ENCODE peak calls at places on chromosomes 3 and 15, in five cellular contexts. One of them, this sample, is unnamed.

GRCh38 chr15:74511583-74511982 is 29.4 kb upstream of the ARID3B start:
- DNase-seq in IMR-90: no peak
- DNase-seq in K562: no peak
- DNase-seq in GM12878: no peak
- DNase-seq in SK-N-SH: no peak
- DNase-seq in this sample: no peak

GRCh38 chr3:151864423-151865101 is 8.9 kb upstream of the SUCNR1 start:
- DNase-seq in IMR-90: peak
- DNase-seq in K562: no peak
- DNase-seq in GM12878: no peak
- DNase-seq in SK-N-SH: no peak
- DNase-seq in this sample: no peak

GRCh38 chr15:65305144-65305758 is 774 bp downstream of the RNU5B-1 start:
- DNase-seq in IMR-90: no peak
- DNase-seq in K562: peak
- DNase-seq in GM12878: no peak
- DNase-seq in SK-N-SH: peak
- DNase-seq in this sample: no peak

GRCh38 chr15:29031502-29032228 is 145.9 kb downstream of the APBA2 start:
- DNase-seq in IMR-90: no peak
- DNase-seq in K562: no peak
- DNase-seq in GM12878: no peak
- DNase-seq in SK-N-SH: no peak
- DNase-seq in this sample: no peak

GRCh38 chr15:89085289-89085906 is 2.9 kb upstream of the ABHD2 start:
- DNase-seq in IMR-90: no peak
- DNase-seq in K562: no peak
- DNase-seq in GM12878: no peak
- DNase-seq in SK-N-SH: peak
- DNase-seq in this sample: no peak

GRCh38 chr15:71411538-71412482 is 296.5 kb downstream of the THSD4 start:
- DNase-seq in IMR-90: peak
- DNase-seq in K562: no peak
- DNase-seq in GM12878: no peak
- DNase-seq in SK-N-SH: no peak
- DNase-seq in this sample: no peak

GRCh38 chr15:89673162-89673506 is 6.0 kb downstream of the PLIN1 start:
- DNase-seq in IMR-90: no peak
- DNase-seq in K562: peak
- DNase-seq in GM12878: no peak
- DNase-seq in SK-N-SH: peak
- DNase-seq in this sample: peak

GRCh38 chr15:65945616-65946015 is 76.3 kb downstream of the RAB11A start:
- DNase-seq in IMR-90: no peak
- DNase-seq in K562: peak
- DNase-seq in GM12878: no peak
- DNase-seq in SK-N-SH: no peak
- DNase-seq in this sample: no peak

GRCh38 chr3:136350557-136350956 is 100.4 kb downstream of the PCCB start:
- DNase-seq in IMR-90: peak
- DNase-seq in K562: no peak
- DNase-seq in GM12878: no peak
- DNase-seq in SK-N-SH: no peak
- DNase-seq in this sample: no peak

GRCh38 chr15:79166311-79166955 is 75.9 kb upstream of the RASGRF1 start:
- DNase-seq in IMR-90: no peak
- DNase-seq in K562: no peak
- DNase-seq in GM12878: no peak
- DNase-seq in SK-N-SH: no peak
- DNase-seq in this sample: no peak

GRCh38 chr15:94061041-94061440 is 170.3 kb upstream of the MCTP2 start:
- DNase-seq in IMR-90: peak
- DNase-seq in K562: no peak
- DNase-seq in GM12878: no peak
- DNase-seq in SK-N-SH: no peak
- DNase-seq in this sample: no peak

GRCh38 chr3:143595456-143596077 is 252.7 kb downstream of the SLC9A9 start:
- DNase-seq in IMR-90: no peak
- DNase-seq in K562: no peak
- DNase-seq in GM12878: no peak
- DNase-seq in SK-N-SH: no peak
- DNase-seq in this sample: no peak

GRCh38 chr3:143600762-143601161 is 247.5 kb downstream of the SLC9A9 start:
- DNase-seq in IMR-90: no peak
- DNase-seq in K562: no peak
- DNase-seq in GM12878: no peak
- DNase-seq in SK-N-SH: no peak
- DNase-seq in this sample: no peak

GRCh38 chr3:143596957-143597642 is 251.2 kb downstream of the SLC9A9 start:
- DNase-seq in IMR-90: no peak
- DNase-seq in K562: peak
- DNase-seq in GM12878: no peak
- DNase-seq in SK-N-SH: no peak
- DNase-seq in this sample: no peak

GRCh38 chr3:143594217-143594616 is 254.1 kb downstream of the SLC9A9 start:
- DNase-seq in IMR-90: no peak
- DNase-seq in K562: no peak
- DNase-seq in GM12878: no peak
- DNase-seq in SK-N-SH: no peak
- DNase-seq in this sample: peak

GRCh38 chr3:143597774-143598652 is 250.3 kb downstream of the SLC9A9 start:
- DNase-seq in IMR-90: no peak
- DNase-seq in K562: no peak
- DNase-seq in GM12878: no peak
- DNase-seq in SK-N-SH: no peak
- DNase-seq in this sample: no peak
- TF ChIP-seq MXI1 in IMR-90: no peak
- TF ChIP-seq MXI1 in K562: no peak
- TF ChIP-seq MXI1 in GM12878: no peak
- TF ChIP-seq MXI1 in SK-N-SH: no peak
- TF ChIP-seq MXI1 in this sample: no peak

GRCh38 chr3:65562444-65562843 is 476.3 kb downstream of the MAGI1 start:
- DNase-seq in IMR-90: no peak
- DNase-seq in K562: no peak
- DNase-seq in GM12878: no peak
- DNase-seq in SK-N-SH: no peak
- DNase-seq in this sample: no peak
- TF ChIP-seq MXI1 in IMR-90: no peak
- TF ChIP-seq MXI1 in K562: no peak
- TF ChIP-seq MXI1 in GM12878: no peak
- TF ChIP-seq MXI1 in SK-N-SH: no peak
- TF ChIP-seq MXI1 in this sample: no peak

DNA sequence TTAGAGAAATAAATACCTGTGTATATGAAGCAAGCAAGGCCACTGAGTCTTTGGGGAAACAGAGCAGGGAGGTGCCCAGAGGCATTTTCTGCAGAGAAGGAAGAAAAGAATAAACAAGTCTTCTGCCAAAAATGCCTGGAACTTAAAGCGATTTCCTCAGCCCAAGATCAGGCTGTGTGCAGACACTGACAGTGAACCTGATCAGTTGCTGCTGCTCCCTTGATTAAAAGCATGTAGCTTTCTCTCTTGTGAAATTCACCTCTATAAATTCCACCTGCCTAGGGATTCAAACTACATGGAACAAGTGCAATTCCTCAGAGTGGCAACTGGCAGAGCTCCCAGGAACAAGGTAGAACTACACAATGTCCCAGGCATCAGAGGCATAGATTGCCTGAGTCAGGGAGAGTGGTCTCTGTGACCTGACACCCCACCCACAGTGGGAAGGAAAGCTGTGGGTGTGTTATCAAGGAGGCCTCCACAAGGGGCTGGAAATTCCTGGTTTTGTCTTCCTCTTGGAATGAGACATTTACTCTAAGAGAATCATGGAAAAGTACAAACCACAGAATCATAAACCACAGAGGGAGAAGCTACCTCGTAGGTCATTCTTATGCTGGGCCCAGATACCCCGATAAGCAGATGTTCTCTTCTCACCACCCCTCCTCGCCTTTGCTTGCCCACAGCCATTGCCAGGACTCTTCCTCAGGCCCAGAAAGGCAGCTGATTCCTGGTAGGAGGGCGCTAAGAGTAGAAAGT is 1.8 kb upstream of the ZBTB38 start:
- DNase-seq in IMR-90: peak
- DNase-seq in K562: peak
- DNase-seq in GM12878: no peak
- DNase-seq in SK-N-SH: no peak
- DNase-seq in this sample: peak
- TF ChIP-seq MXI1 in IMR-90: no peak
- TF ChIP-seq MXI1 in K562: no peak
- TF ChIP-seq MXI1 in GM12878: no peak
- TF ChIP-seq MXI1 in SK-N-SH: no peak
- TF ChIP-seq MXI1 in this sample: no peak

GRCh38 chr3:194333212-194333980 is 17.7 kb downstream of the CPN2 start:
- DNase-seq in IMR-90: peak
- DNase-seq in K562: peak
- DNase-seq in GM12878: no peak
- DNase-seq in SK-N-SH: peak
- DNase-seq in this sample: peak
- TF ChIP-seq MXI1 in IMR-90: peak
- TF ChIP-seq MXI1 in K562: no peak
- TF ChIP-seq MXI1 in GM12878: no peak
- TF ChIP-seq MXI1 in SK-N-SH: peak
- TF ChIP-seq MXI1 in this sample: peak

GRCh38 chr3:60932170-60932569 is 319.1 kb downstream of the FHIT start:
- DNase-seq in IMR-90: no peak
- DNase-seq in K562: no peak
- DNase-seq in GM12878: no peak
- DNase-seq in SK-N-SH: no peak
- DNase-seq in this sample: no peak
- TF ChIP-seq MXI1 in IMR-90: no peak
- TF ChIP-seq MXI1 in K562: no peak
- TF ChIP-seq MXI1 in GM12878: no peak
- TF ChIP-seq MXI1 in SK-N-SH: no peak
- TF ChIP-seq MXI1 in this sample: no peak

GRCh38 chr3:25603703-25604102 is 61.0 kb downstream of the TOP2B start:
- DNase-seq in IMR-90: no peak
- DNase-seq in K562: no peak
- DNase-seq in GM12878: no peak
- DNase-seq in SK-N-SH: no peak
- DNase-seq in this sample: no peak
- TF ChIP-seq MXI1 in IMR-90: no peak
- TF ChIP-seq MXI1 in K562: no peak
- TF ChIP-seq MXI1 in GM12878: no peak
- TF ChIP-seq MXI1 in SK-N-SH: no peak
- TF ChIP-seq MXI1 in this sample: no peak

DNA sequence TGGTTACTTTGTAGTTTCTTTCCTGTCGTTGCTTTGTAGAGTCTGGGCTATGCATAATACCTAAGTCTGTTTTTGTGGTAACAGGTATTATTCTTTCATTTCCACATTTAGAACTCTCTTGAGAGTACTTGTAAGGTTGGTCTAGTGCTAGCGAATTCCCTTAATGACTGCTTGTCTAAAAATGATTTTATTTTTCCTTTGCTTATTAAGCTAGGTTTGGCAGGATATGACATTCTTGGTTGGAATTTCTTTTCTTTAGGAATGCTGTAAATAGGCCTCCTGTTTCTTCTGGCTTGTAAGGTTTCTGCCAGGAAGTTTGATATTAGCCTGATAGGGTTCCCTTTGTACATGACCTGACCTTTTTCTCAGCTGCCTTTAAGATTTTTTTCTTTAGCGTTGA is 70.1 kb upstream of the SGO1 start:
- DNase-seq in IMR-90: no peak
- DNase-seq in K562: no peak
- DNase-seq in GM12878: peak
- DNase-seq in SK-N-SH: no peak
- DNase-seq in this sample: no peak
- TF ChIP-seq MXI1 in IMR-90: no peak
- TF ChIP-seq MXI1 in K562: no peak
- TF ChIP-seq MXI1 in GM12878: no peak
- TF ChIP-seq MXI1 in SK-N-SH: no peak
- TF ChIP-seq MXI1 in this sample: no peak

DNA sequence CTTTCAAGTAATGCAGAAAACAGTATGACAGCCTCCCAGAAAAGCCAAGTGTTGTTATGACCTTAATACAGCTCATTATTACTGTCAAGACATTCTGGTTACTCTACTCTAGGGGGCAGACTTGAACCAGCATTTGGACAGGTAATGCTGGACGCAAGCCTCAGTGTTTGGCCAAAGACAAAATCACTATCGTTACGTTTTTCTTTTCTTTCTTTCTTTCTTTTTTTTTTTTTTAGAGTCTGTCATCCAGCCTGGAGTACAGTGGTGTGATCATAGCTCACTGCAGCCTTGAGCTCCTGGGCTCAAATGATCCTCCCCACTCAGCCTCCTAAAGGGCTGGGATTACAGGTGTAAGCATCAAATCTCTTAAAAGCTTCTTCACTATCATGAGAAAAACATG is 29.4 kb upstream of the TMEM45A start:
- DNase-seq in IMR-90: peak
- DNase-seq in K562: peak
- DNase-seq in GM12878: peak
- DNase-seq in SK-N-SH: peak
- DNase-seq in this sample: peak
- TF ChIP-seq MXI1 in IMR-90: no peak
- TF ChIP-seq MXI1 in K562: no peak
- TF ChIP-seq MXI1 in GM12878: no peak
- TF ChIP-seq MXI1 in SK-N-SH: no peak
- TF ChIP-seq MXI1 in this sample: no peak

DNA sequence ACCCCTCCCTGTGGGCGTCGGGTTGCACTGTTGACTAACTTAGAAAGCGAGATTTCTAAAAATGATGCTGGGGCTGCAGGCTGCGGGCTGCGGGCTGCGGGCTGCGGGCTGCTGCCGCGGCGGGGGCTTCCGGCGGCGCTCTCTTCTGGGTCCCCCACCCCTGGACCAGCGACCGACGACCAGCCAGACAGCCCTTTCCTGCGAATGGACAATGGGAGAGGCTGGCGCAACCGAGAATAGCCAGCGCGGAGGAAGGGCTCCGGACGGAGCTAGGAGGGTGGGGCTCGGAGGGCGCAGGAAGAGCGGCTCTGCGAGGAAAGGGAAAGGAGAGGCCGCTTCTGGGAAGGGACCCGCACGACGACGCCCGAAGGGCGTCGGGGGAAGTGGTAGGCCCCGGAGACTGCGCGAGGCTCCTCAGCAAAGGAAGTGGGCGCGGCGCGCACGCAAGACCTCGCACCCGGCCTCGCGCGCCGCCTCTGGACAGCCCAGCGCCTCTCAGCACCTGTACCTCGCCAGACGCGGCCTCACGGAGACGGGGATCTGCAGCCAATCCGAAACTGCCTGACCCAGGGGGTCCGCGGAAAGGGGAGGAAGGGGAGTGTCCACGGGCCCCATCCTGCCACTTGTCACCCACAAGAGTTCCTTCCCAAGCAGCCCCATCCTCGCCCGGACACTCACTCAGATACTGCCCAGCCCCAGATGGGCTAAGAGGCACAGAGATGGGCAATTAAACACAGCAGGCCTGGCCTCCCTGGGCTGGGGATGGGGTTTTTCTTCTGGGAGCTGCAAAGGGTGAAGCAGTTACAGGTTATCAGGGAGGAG is 70.7 kb downstream of the SLC12A8 start:
- DNase-seq in IMR-90: no peak
- DNase-seq in K562: no peak
- DNase-seq in GM12878: no peak
- DNase-seq in SK-N-SH: peak
- DNase-seq in this sample: no peak
- TF ChIP-seq MXI1 in IMR-90: no peak
- TF ChIP-seq MXI1 in K562: no peak
- TF ChIP-seq MXI1 in GM12878: no peak
- TF ChIP-seq MXI1 in SK-N-SH: no peak
- TF ChIP-seq MXI1 in this sample: no peak